ENCODE peak calls at places on chromosome 1, in seven cellular contexts. L, N, Q, G, T, A and H are unnamed samples.

GRCh38 chr1:21906173-21907078 is 30.7 kb downstream of the HSPG2 start:
- DNase-seq in L (no peak), N (no peak), Q (no peak), G (no peak), T (peak), A (no peak), H (no peak)

GRCh38 chr1:51986718-51987117 is 3.8 kb downstream of the RAB3B start:
- DNase-seq in L (no peak), N (no peak), Q (no peak), G (no peak), T (no peak), A (no peak), H (no peak)

GRCh38 chr1:244712669-244713068 is 59.7 kb downstream of the DESI2 start:
- DNase-seq in L (no peak), N (no peak), Q (no peak), G (no peak), T (no peak), A (no peak), H (no peak)

GRCh38 chr1:3453891-3454810 is at the start of gene ARHGEF16:
- DNase-seq in L (peak), N (no peak), Q (peak), G (peak), T (peak), A (peak), H (no peak)

GRCh38 chr1:162302660-162303344 is 73.9 kb downstream of the SPATA46 start:
- DNase-seq in L (no peak), N (no peak), Q (no peak), G (no peak), T (peak), A (no peak), H (no peak)

GRCh38 chr1:230860617-230861384 is 7.5 kb downstream of the C1orf198 start:
- DNase-seq in L (no peak), N (no peak), Q (no peak), G (no peak), T (no peak), A (no peak), H (no peak)

GRCh38 chr1:67710417-67710816 is 25.4 kb downstream of the GADD45A start:
- DNase-seq in L (no peak), N (no peak), Q (no peak), G (no peak), T (peak), A (no peak), H (no peak)

GRCh38 chr1:87600848-87601247 is 272.2 kb downstream of the LMO4 start:
- DNase-seq in L (no peak), N (no peak), Q (no peak), G (no peak), T (no peak), A (no peak), H (no peak)

GRCh38 chr1:237478842-237479241 is 411.9 kb downstream of the ZP4 start:
- DNase-seq in L (no peak), N (no peak), Q (no peak), G (no peak), T (no peak), A (no peak), H (no peak)

GRCh38 chr1:87523466-87523865 is 194.8 kb downstream of the LMO4 start:
- DNase-seq in L (no peak), N (no peak), Q (no peak), G (no peak), T (no peak), A (no peak), H (no peak)

GRCh38 chr1:223713546-223714420 is 1.4 kb downstream of the CAPN2 start:
- DNase-seq in L (peak), N (no peak), Q (no peak), G (no peak), T (no peak), A (no peak), H (peak)